ENCODE peak calls at places on chromosomes 1 and 21, in eight cellular contexts. One of them, this sample, is unnamed.

GRCh38 chr21:32256873-32257620 is 21.8 kb downstream of the MIS18A start:
- DNase-seq in tibial nerve: peak; percentile 78
- DNase-seq in cardiac muscle cell: peak; percentile 96
- DNase-seq in left ventricle myocardium inferior: peak; percentile 54
- DNase-seq in epithelial cell of prostate: no peak
- DNase-seq in endothelial cell of umbilical vein: peak; percentile 95
- DNase-seq in naive thymus-derived CD4-positive, alpha-beta T cell: no peak
- DNase-seq in aorta: peak; percentile 94
- DNase-seq in this sample: no peak

GRCh38 chr1:109840011-109840629 is 70.5 kb upstream of the CSF1 start:
- DNase-seq in tibial nerve: no peak
- DNase-seq in cardiac muscle cell: peak; percentile 85
- DNase-seq in left ventricle myocardium inferior: no peak
- DNase-seq in epithelial cell of prostate: no peak
- DNase-seq in endothelial cell of umbilical vein: no peak
- DNase-seq in naive thymus-derived CD4-positive, alpha-beta T cell: no peak
- DNase-seq in aorta: no peak
- DNase-seq in this sample: no peak

GRCh38 chr1:165564561-165564960 is 20.8 kb downstream of the LRRC52 start:
- DNase-seq in tibial nerve: no peak
- DNase-seq in cardiac muscle cell: no peak
- DNase-seq in left ventricle myocardium inferior: peak; percentile 33
- DNase-seq in epithelial cell of prostate: no peak
- DNase-seq in endothelial cell of umbilical vein: no peak
- DNase-seq in naive thymus-derived CD4-positive, alpha-beta T cell: no peak
- DNase-seq in aorta: no peak
- DNase-seq in this sample: no peak

GRCh38 chr1:54278941-54279422 is 79.0 kb downstream of the MRPL37 start:
- DNase-seq in tibial nerve: no peak
- DNase-seq in cardiac muscle cell: peak; percentile 76
- DNase-seq in left ventricle myocardium inferior: no peak
- DNase-seq in epithelial cell of prostate: no peak
- DNase-seq in endothelial cell of umbilical vein: no peak
- DNase-seq in naive thymus-derived CD4-positive, alpha-beta T cell: no peak
- DNase-seq in aorta: peak; percentile 84
- DNase-seq in this sample: no peak

GRCh38 chr1:231969078-231969477 is 342.5 kb downstream of the DISC1 start:
- DNase-seq in tibial nerve: no peak
- DNase-seq in cardiac muscle cell: no peak
- DNase-seq in left ventricle myocardium inferior: no peak
- DNase-seq in epithelial cell of prostate: no peak
- DNase-seq in endothelial cell of umbilical vein: no peak
- DNase-seq in naive thymus-derived CD4-positive, alpha-beta T cell: no peak
- DNase-seq in aorta: no peak
- DNase-seq in this sample: no peak

GRCh38 chr1:110672001-110672752 is 2.6 kb downstream of the KCNA3 start:
- DNase-seq in tibial nerve: no peak
- DNase-seq in cardiac muscle cell: peak; percentile 23
- DNase-seq in left ventricle myocardium inferior: no peak
- DNase-seq in epithelial cell of prostate: no peak
- DNase-seq in endothelial cell of umbilical vein: no peak
- DNase-seq in naive thymus-derived CD4-positive, alpha-beta T cell: peak; percentile 76
- DNase-seq in aorta: no peak
- DNase-seq in this sample: peak; percentile 59

GRCh38 chr21:40754466-40754865 is 92.5 kb downstream of the DSCAM start:
- DNase-seq in tibial nerve: no peak
- DNase-seq in cardiac muscle cell: no peak
- DNase-seq in left ventricle myocardium inferior: no peak
- DNase-seq in epithelial cell of prostate: no peak
- DNase-seq in endothelial cell of umbilical vein: no peak
- DNase-seq in naive thymus-derived CD4-positive, alpha-beta T cell: no peak
- DNase-seq in aorta: no peak
- DNase-seq in this sample: no peak

GRCh38 chr1:101262601-101263348 is 26.0 kb downstream of the S1PR1 start:
- DNase-seq in tibial nerve: no peak
- DNase-seq in cardiac muscle cell: peak; percentile 37
- DNase-seq in left ventricle myocardium inferior: no peak
- DNase-seq in epithelial cell of prostate: no peak
- DNase-seq in endothelial cell of umbilical vein: peak; percentile 73
- DNase-seq in naive thymus-derived CD4-positive, alpha-beta T cell: peak; percentile 61
- DNase-seq in aorta: no peak
- DNase-seq in this sample: peak; percentile 66

GRCh38 chr1:155379180-155379876 is 58.6 kb downstream of the RUSC1 start:
- DNase-seq in tibial nerve: no peak
- DNase-seq in cardiac muscle cell: peak; percentile 94
- DNase-seq in left ventricle myocardium inferior: no peak
- DNase-seq in epithelial cell of prostate: no peak
- DNase-seq in endothelial cell of umbilical vein: peak; percentile 86
- DNase-seq in naive thymus-derived CD4-positive, alpha-beta T cell: peak; percentile 30
- DNase-seq in aorta: no peak
- DNase-seq in this sample: no peak

GRCh38 chr1:103109291-103109920 is 1.1 kb upstream of the COL11A1 start:
- DNase-seq in tibial nerve: no peak
- DNase-seq in cardiac muscle cell: no peak
- DNase-seq in left ventricle myocardium inferior: no peak
- DNase-seq in epithelial cell of prostate: no peak
- DNase-seq in endothelial cell of umbilical vein: no peak
- DNase-seq in naive thymus-derived CD4-positive, alpha-beta T cell: no peak
- DNase-seq in aorta: no peak
- DNase-seq in this sample: no peak

GRCh38 chr1:49197081-49197480 is 420.4 kb upstream of the BEND5 start:
- DNase-seq in tibial nerve: no peak
- DNase-seq in cardiac muscle cell: no peak
- DNase-seq in left ventricle myocardium inferior: no peak
- DNase-seq in epithelial cell of prostate: peak; percentile 34
- DNase-seq in endothelial cell of umbilical vein: no peak
- DNase-seq in naive thymus-derived CD4-positive, alpha-beta T cell: no peak
- DNase-seq in aorta: no peak
- DNase-seq in this sample: no peak

GRCh38 chr1:185066181-185066580 is 20.8 kb downstream of the RNF2 start:
- DNase-seq in tibial nerve: no peak
- DNase-seq in cardiac muscle cell: no peak
- DNase-seq in left ventricle myocardium inferior: no peak
- DNase-seq in epithelial cell of prostate: no peak
- DNase-seq in endothelial cell of umbilical vein: no peak
- DNase-seq in naive thymus-derived CD4-positive, alpha-beta T cell: no peak
- DNase-seq in aorta: no peak
- DNase-seq in this sample: no peak

GRCh38 chr1:199010492-199010891 is 371.7 kb downstream of the PTPRC start:
- DNase-seq in tibial nerve: no peak
- DNase-seq in cardiac muscle cell: peak; percentile 2
- DNase-seq in left ventricle myocardium inferior: no peak
- DNase-seq in epithelial cell of prostate: no peak
- DNase-seq in endothelial cell of umbilical vein: no peak
- DNase-seq in naive thymus-derived CD4-positive, alpha-beta T cell: no peak
- DNase-seq in aorta: no peak
- DNase-seq in this sample: peak; percentile 73

GRCh38 chr1:3557366-3557765 is 53.9 kb downstream of the MEGF6 start:
- DNase-seq in tibial nerve: no peak
- DNase-seq in cardiac muscle cell: no peak
- DNase-seq in left ventricle myocardium inferior: no peak
- DNase-seq in epithelial cell of prostate: no peak
- DNase-seq in endothelial cell of umbilical vein: no peak
- DNase-seq in naive thymus-derived CD4-positive, alpha-beta T cell: no peak
- DNase-seq in aorta: peak; percentile 85
- DNase-seq in this sample: no peak

GRCh38 chr1:24385160-24385939 is 28.2 kb downstream of the STPG1 start:
- DNase-seq in tibial nerve: no peak
- DNase-seq in cardiac muscle cell: peak; percentile 58
- DNase-seq in left ventricle myocardium inferior: no peak
- DNase-seq in epithelial cell of prostate: no peak
- DNase-seq in endothelial cell of umbilical vein: no peak
- DNase-seq in naive thymus-derived CD4-positive, alpha-beta T cell: peak; percentile 9
- DNase-seq in aorta: no peak
- DNase-seq in this sample: peak; percentile 33

GRCh38 chr21:26732442-26733221 is 112.6 kb downstream of the ADAMTS1 start:
- DNase-seq in tibial nerve: peak; percentile 71
- DNase-seq in cardiac muscle cell: peak; percentile 72
- DNase-seq in left ventricle myocardium inferior: no peak
- DNase-seq in epithelial cell of prostate: no peak
- DNase-seq in endothelial cell of umbilical vein: peak; percentile 38
- DNase-seq in naive thymus-derived CD4-positive, alpha-beta T cell: peak; percentile 4
- DNase-seq in aorta: peak; percentile 78
- DNase-seq in this sample: peak; percentile 34

GRCh38 chr1:227947425-227947677 is 381 bp downstream of the WNT9A start:
- DNase-seq in tibial nerve: no peak
- DNase-seq in cardiac muscle cell: no peak
- DNase-seq in left ventricle myocardium inferior: no peak
- DNase-seq in epithelial cell of prostate: no peak
- DNase-seq in endothelial cell of umbilical vein: peak; percentile 39
- DNase-seq in naive thymus-derived CD4-positive, alpha-beta T cell: no peak
- DNase-seq in aorta: no peak
- DNase-seq in this sample: no peak

GRCh38 chr1:246795094-246795671 is 71.0 kb downstream of the SCCPDH start:
- DNase-seq in tibial nerve: no peak
- DNase-seq in cardiac muscle cell: no peak
- DNase-seq in left ventricle myocardium inferior: peak; percentile 39
- DNase-seq in epithelial cell of prostate: no peak
- DNase-seq in endothelial cell of umbilical vein: no peak
- DNase-seq in naive thymus-derived CD4-positive, alpha-beta T cell: no peak
- DNase-seq in aorta: no peak
- DNase-seq in this sample: no peak

GRCh38 chr1:205588691-205589445 is 42.9 kb downstream of the ELK4 start:
- DNase-seq in tibial nerve: no peak
- DNase-seq in cardiac muscle cell: peak; percentile 75
- DNase-seq in left ventricle myocardium inferior: no peak
- DNase-seq in epithelial cell of prostate: no peak
- DNase-seq in endothelial cell of umbilical vein: peak; percentile 83
- DNase-seq in naive thymus-derived CD4-positive, alpha-beta T cell: no peak
- DNase-seq in aorta: peak; percentile 73
- DNase-seq in this sample: no peak

DNA sequence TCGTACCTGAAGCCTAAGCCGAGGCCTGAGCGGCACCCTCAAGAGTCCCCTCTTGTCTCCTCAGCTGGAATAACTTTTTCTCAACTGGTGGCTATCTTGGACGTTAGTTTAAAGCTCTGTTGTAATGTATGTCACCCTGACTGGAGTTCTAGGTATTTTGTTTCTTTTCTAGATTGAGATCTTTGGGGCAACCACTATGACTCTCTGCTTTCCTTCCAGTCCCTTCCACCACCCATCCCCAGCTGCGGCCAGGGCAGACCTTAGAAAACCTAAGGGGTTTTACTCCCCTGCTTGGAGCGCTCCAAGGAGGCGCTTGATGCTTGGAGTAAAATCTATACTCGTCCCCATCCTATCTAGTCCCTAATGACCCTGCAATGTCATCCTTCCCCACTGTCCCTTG is 74.6 kb upstream of the MRPS6 start:
- DNase-seq in tibial nerve: no peak
- DNase-seq in cardiac muscle cell: no peak
- DNase-seq in left ventricle myocardium inferior: no peak
- DNase-seq in epithelial cell of prostate: no peak
- DNase-seq in endothelial cell of umbilical vein: no peak
- DNase-seq in naive thymus-derived CD4-positive, alpha-beta T cell: no peak
- DNase-seq in aorta: no peak
- DNase-seq in this sample: no peak
- H3K27ac ChIP-seq in tibial nerve: no peak overlapping the region
- H3K27ac ChIP-seq in cardiac muscle cell: no peak overlapping the region
- H3K27ac ChIP-seq in left ventricle myocardium inferior: no peak overlapping the region
- H3K27ac ChIP-seq in epithelial cell of prostate: no peak overlapping the region
- H3K27ac ChIP-seq in endothelial cell of umbilical vein: no peak overlapping the region
- H3K27ac ChIP-seq in naive thymus-derived CD4-positive, alpha-beta T cell: no peak overlapping the region
- H3K27ac ChIP-seq in aorta: no peak overlapping the region
- H3K27ac ChIP-seq in this sample: no peak overlapping the region

GRCh38 chr1:14598007-14598497 is 433 bp upstream of the KAZN start:
- DNase-seq in tibial nerve: no peak
- DNase-seq in cardiac muscle cell: no peak
- DNase-seq in left ventricle myocardium inferior: no peak
- DNase-seq in epithelial cell of prostate: no peak
- DNase-seq in endothelial cell of umbilical vein: no peak
- DNase-seq in naive thymus-derived CD4-positive, alpha-beta T cell: no peak
- DNase-seq in aorta: no peak
- DNase-seq in this sample: peak; percentile 43
- H3K27ac ChIP-seq in tibial nerve: no peak overlapping the region
- H3K27ac ChIP-seq in cardiac muscle cell: peak overlapping the region; percentile 99
- H3K27ac ChIP-seq in left ventricle myocardium inferior: no peak overlapping the region
- H3K27ac ChIP-seq in epithelial cell of prostate: no peak overlapping the region
- H3K27ac ChIP-seq in endothelial cell of umbilical vein: no peak overlapping the region
- H3K27ac ChIP-seq in naive thymus-derived CD4-positive, alpha-beta T cell: no peak overlapping the region
- H3K27ac ChIP-seq in aorta: no peak overlapping the region
- H3K27ac ChIP-seq in this sample: no peak overlapping the region

GRCh38 chr1:39959651-39960333 is 4.8 kb downstream of the MFSD2A start:
- DNase-seq in tibial nerve: no peak
- DNase-seq in cardiac muscle cell: no peak
- DNase-seq in left ventricle myocardium inferior: no peak
- DNase-seq in epithelial cell of prostate: no peak
- DNase-seq in endothelial cell of umbilical vein: no peak
- DNase-seq in naive thymus-derived CD4-positive, alpha-beta T cell: no peak
- DNase-seq in aorta: no peak
- DNase-seq in this sample: no peak
- H3K27ac ChIP-seq in tibial nerve: no peak overlapping the region
- H3K27ac ChIP-seq in cardiac muscle cell: no peak overlapping the region
- H3K27ac ChIP-seq in left ventricle myocardium inferior: no peak overlapping the region
- H3K27ac ChIP-seq in epithelial cell of prostate: peak overlapping the region; percentile 79
- H3K27ac ChIP-seq in endothelial cell of umbilical vein: no peak overlapping the region
- H3K27ac ChIP-seq in naive thymus-derived CD4-positive, alpha-beta T cell: no peak overlapping the region
- H3K27ac ChIP-seq in aorta: no peak overlapping the region
- H3K27ac ChIP-seq in this sample: no peak overlapping the region

GRCh38 chr21:43306911-43307676 is 119.8 kb downstream of the SIK1 start:
- DNase-seq in tibial nerve: no peak
- DNase-seq in cardiac muscle cell: no peak
- DNase-seq in left ventricle myocardium inferior: peak; percentile 38
- DNase-seq in epithelial cell of prostate: no peak
- DNase-seq in endothelial cell of umbilical vein: no peak
- DNase-seq in naive thymus-derived CD4-positive, alpha-beta T cell: no peak
- DNase-seq in aorta: peak; percentile 57
- DNase-seq in this sample: no peak

GRCh38 chr21:43308101-43308500 is 118.8 kb downstream of the SIK1 start:
- DNase-seq in tibial nerve: no peak
- DNase-seq in cardiac muscle cell: no peak
- DNase-seq in left ventricle myocardium inferior: peak; percentile 5
- DNase-seq in epithelial cell of prostate: no peak
- DNase-seq in endothelial cell of umbilical vein: no peak
- DNase-seq in naive thymus-derived CD4-positive, alpha-beta T cell: no peak
- DNase-seq in aorta: peak; percentile 66
- DNase-seq in this sample: no peak

GRCh38 chr21:43306391-43306790 is 120.5 kb downstream of the SIK1 start:
- DNase-seq in tibial nerve: no peak
- DNase-seq in cardiac muscle cell: no peak
- DNase-seq in left ventricle myocardium inferior: peak; percentile 9
- DNase-seq in epithelial cell of prostate: no peak
- DNase-seq in endothelial cell of umbilical vein: no peak
- DNase-seq in naive thymus-derived CD4-positive, alpha-beta T cell: no peak
- DNase-seq in aorta: peak; percentile 51
- DNase-seq in this sample: no peak

GRCh38 chr21:43308511-43309283 is 118.2 kb downstream of the SIK1 start:
- DNase-seq in tibial nerve: no peak
- DNase-seq in cardiac muscle cell: no peak
- DNase-seq in left ventricle myocardium inferior: peak; percentile 9
- DNase-seq in epithelial cell of prostate: no peak
- DNase-seq in endothelial cell of umbilical vein: no peak
- DNase-seq in naive thymus-derived CD4-positive, alpha-beta T cell: no peak
- DNase-seq in aorta: peak; percentile 25
- DNase-seq in this sample: no peak

DNA sequence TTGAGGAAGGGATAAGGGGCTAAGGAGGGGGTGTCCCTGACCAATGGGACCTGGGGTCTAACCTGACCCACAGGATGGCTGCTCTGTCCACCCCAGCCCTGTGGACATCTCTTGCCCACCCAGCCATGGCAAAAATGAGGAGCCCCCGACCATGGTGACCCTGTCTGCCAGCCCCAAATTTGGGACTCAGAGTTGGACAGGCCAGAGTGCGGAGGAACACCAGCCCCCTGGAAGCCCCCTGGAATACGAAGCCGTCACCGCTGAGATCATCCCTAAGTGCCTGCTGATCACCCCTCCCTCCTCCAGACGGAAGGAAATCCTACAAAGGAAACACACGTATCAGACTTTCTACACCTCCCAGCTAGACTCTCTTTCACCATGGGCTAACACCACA is 119.3 kb downstream of the SIK1 start:
- DNase-seq in tibial nerve: no peak
- DNase-seq in cardiac muscle cell: no peak
- DNase-seq in left ventricle myocardium inferior: no peak
- DNase-seq in epithelial cell of prostate: no peak
- DNase-seq in endothelial cell of umbilical vein: no peak
- DNase-seq in naive thymus-derived CD4-positive, alpha-beta T cell: no peak
- DNase-seq in aorta: peak; percentile 62
- DNase-seq in this sample: no peak
- H3K27ac ChIP-seq in tibial nerve: peak overlapping the region; percentile 43
- H3K27ac ChIP-seq in cardiac muscle cell: no peak overlapping the region
- H3K27ac ChIP-seq in left ventricle myocardium inferior: no peak overlapping the region
- H3K27ac ChIP-seq in epithelial cell of prostate: peak overlapping the region; percentile 28
- H3K27ac ChIP-seq in endothelial cell of umbilical vein: no peak overlapping the region
- H3K27ac ChIP-seq in naive thymus-derived CD4-positive, alpha-beta T cell: no peak overlapping the region
- H3K27ac ChIP-seq in aorta: no peak overlapping the region
- H3K27ac ChIP-seq in this sample: no peak overlapping the region

This sample was measured in DND-41.